ENCODE peak calls at places on chromosomes 5 and 9, in eight cellular contexts. R is BJ, W is psoas muscle, G is nephron progenitor cell, D is heart left ventricle, C is B cell, P is OCI-LY7, L is AG04449. U is an unnamed sample.

GRCh38 chr5:36236801-36237200 is 4.9 kb downstream of the NADK2 start:
- DNase-seq in R (no peak), W (no peak), G (no peak), D (no peak), C (no peak), P (peak; percentile 68), L (no peak), U (no peak)

GRCh38 chr9:132880311-132880661 is 1.6 kb downstream of the SPACA9 start:
- DNase-seq in R (no peak), W (no peak), G (no peak), D (no peak), C (no peak), P (no peak), L (no peak), U (no peak)

GRCh38 chr9:34986541-34987047 is 3.0 kb upstream of the DNAJB5 start:
- DNase-seq in R (no peak), W (no peak), G (peak; percentile 57), D (no peak), C (no peak), P (peak; percentile 67), L (no peak), U (no peak)

GRCh38 chr5:127856310-127856709 is 153.1 kb downstream of the CCDC192 start:
- DNase-seq in R (no peak), W (no peak), G (no peak), D (no peak), C (no peak), P (no peak), L (no peak), U (peak; percentile 13)

GRCh38 chr5:40497573-40497972 is 182.1 kb upstream of the PTGER4 start:
- DNase-seq in R (no peak), W (no peak), G (no peak), D (no peak), C (no peak), P (no peak), L (peak; percentile 28), U (no peak)

GRCh38 chr9:503331-503730 is 288.7 kb downstream of the DOCK8 start:
- DNase-seq in R (no peak), W (no peak), G (no peak), D (no peak), C (no peak), P (peak; percentile 45), L (no peak), U (no peak)

GRCh38 chr5:97951139-97951538 is 768.1 kb upstream of the RIOK2 start:
- DNase-seq in R (no peak), W (no peak), G (no peak), D (no peak), C (no peak), P (no peak), L (no peak), U (no peak)

GRCh38 chr5:178318382-178318781 is 85.8 kb upstream of the PHYKPL start:
- DNase-seq in R (no peak), W (peak; percentile 25), G (no peak), D (no peak), C (no peak), P (no peak), L (no peak), U (no peak)

GRCh38 chr5:6633469-6634326 is 458 bp downstream of the SRD5A1 start:
- DNase-seq in R (no peak), W (no peak), G (peak; percentile 72), D (peak; percentile 12), C (no peak), P (no peak), L (no peak), U (no peak)

GRCh38 chr5:137465930-137466329 is 33.2 kb downstream of the SPOCK1 start:
- DNase-seq in R (no peak), W (no peak), G (no peak), D (no peak), C (no peak), P (no peak), L (no peak), U (no peak)

GRCh38 chr5:128876848-128877387 is 88.4 kb upstream of the SLC27A6 start:
- DNase-seq in R (no peak), W (no peak), G (no peak), D (no peak), C (no peak), P (no peak), L (no peak), U (no peak)

GRCh38 chr9:35651964-35652828 is 1.5 kb upstream of the SIT1 start:
- DNase-seq in R (no peak), W (no peak), G (no peak), D (no peak), C (no peak), P (no peak), L (no peak), U (no peak)

GRCh38 chr5:120254385-120254784 is 209.7 kb upstream of the PRR16 start:
- DNase-seq in R (no peak), W (no peak), G (no peak), D (no peak), C (no peak), P (no peak), L (no peak), U (no peak)

GRCh38 chr9:121736147-121736721 is 84.8 kb downstream of the DAB2IP start:
- DNase-seq in R (no peak), W (peak; percentile 85), G (peak; percentile 78), D (peak; percentile 88), C (no peak), P (no peak), L (no peak), U (peak; percentile 73)

GRCh38 chr5:87735918-87736317 is 323.2 kb upstream of the CCNH start:
- DNase-seq in R (no peak), W (no peak), G (no peak), D (no peak), C (no peak), P (no peak), L (no peak), U (no peak)

DNA sequence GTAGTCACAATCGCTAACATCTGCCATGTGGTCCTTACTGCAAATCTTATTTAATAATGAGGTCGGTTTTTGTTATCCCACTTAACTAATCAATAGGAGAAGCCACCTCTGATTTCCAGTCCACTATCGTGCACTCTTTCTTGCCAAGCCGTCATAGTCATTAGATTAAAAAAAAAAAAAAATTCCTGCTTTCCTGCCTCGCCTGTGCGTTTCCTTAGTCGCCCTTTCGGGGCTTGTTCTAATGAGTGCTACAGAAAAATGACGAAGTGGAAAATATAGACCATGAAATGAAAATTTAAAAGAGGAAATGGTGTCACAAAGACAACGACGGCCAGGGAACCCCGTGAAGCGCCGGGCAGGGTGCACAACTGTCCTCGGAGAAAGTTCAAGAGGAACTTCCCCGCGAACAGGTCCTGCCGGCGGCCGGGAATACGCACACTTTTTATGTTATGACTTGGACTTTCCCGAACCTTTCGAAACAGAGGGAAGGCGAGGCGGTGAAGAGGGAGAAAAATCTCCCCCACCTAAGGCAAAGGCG is 312 bp upstream of the RUFY1 start:
- DNase-seq in R (peak; percentile 39), W (no peak), G (no peak), D (no peak), C (no peak), P (peak; percentile 80), L (no peak), U (no peak)
- TF ChIP-seq CTCF in R (no peak), W (no peak), G (no peak), D (no peak), C (no peak), P (no peak), L (no peak), U (no peak)

DNA sequence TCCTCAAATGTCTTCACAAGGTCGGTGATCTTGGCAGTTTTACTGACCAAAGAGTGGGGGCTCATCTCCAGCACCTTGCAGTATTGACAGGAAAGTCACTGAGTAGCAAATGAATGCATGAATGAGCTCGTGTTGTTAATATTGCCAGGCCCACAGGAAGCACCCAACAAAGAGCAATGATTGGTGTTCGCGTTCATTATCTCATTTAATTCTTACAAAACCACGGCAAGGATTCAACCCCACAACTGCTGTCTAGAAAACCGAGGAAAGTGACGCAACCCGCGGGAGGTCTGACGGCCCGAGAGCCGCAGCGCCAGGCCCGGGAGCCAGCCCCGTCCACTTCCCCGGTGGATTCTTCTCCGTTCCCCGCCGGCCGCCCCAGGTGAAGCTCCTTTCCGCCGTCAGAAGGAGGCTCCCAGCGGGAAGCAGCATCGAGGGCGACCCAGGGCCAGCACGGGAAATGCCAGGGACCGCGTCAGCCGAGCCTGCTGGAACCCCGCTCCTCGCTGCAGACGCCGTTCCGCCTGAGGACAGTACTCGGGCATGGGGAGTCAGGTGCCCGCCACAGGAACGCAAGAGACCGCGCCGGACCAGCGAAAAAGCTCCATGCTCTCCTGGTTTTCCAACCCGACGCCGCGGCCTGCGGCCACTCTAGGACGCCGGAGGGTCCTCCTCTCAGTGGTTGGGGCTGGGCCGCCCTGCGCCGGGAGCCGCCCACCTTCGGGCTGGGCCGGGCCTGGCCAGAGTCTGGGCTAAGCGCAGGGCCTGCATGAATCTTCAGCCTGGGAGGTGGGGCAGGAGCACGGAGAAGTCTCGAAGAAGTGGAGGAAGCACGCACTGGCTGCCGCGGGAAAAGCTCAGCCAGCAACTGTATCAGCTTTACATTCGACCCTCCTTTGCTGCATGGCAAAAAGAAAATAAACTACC is 19.8 kb upstream of the FER start:
- DNase-seq in R (peak; percentile 44), W (peak; percentile 94), G (peak; percentile 86), D (peak; percentile 93), C (peak; percentile 74), P (peak; percentile 2), L (no peak), U (peak; percentile 91)
- TF ChIP-seq CTCF in R (no peak), W (no peak), G (no peak), D (no peak), C (no peak), P (no peak), L (no peak), U (no peak)

DNA sequence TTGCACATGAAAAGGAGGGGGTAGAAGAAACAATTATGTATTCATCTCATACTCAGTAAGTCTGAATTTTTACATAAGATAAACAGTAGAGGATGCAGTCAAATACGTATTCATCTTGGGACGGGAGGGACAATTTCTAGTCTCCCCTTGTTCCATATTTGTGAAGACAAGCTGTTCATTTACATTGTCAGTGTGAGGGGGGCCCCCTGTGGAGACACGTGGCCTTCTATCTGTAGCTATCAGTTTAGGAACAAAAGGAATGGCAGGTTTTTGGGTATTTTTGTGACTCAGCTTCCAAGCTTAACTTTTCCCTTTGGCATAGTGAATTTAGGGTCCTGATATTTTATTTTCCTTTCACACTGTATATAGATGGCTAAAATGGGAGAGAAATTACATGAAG is 49.1 kb upstream of the PPP1R2B start:
- DNase-seq in R (no peak), W (no peak), G (no peak), D (no peak), C (no peak), P (no peak), L (no peak), U (no peak)
- TF ChIP-seq CTCF in R (no peak), W (no peak), G (no peak), D (no peak), C (no peak), P (peak; percentile 36), L (no peak), U (no peak)

GRCh38 chr5:125199373-125199772 is 452.9 kb upstream of the ZNF608 start:
- DNase-seq in R (no peak), W (no peak), G (no peak), D (no peak), C (no peak), P (no peak), L (no peak), U (no peak)
- TF ChIP-seq CTCF in R (no peak), W (no peak), G (no peak), D (no peak), C (no peak), P (no peak), L (no peak), U (no peak)

GRCh38 chr9:136255896-136256890 is 10.6 kb upstream of the QSOX2 start:
- DNase-seq in R (no peak), W (no peak), G (no peak), D (no peak), C (no peak), P (no peak), L (no peak), U (no peak)
- TF ChIP-seq CTCF in R (no peak), W (no peak), G (peak; percentile 12), D (no peak), C (no peak), P (no peak), L (no peak), U (no peak)

GRCh38 chr5:14405267-14405666 is 176.3 kb upstream of the OTULINL start:
- DNase-seq in R (no peak), W (no peak), G (no peak), D (no peak), C (no peak), P (no peak), L (no peak), U (no peak)
- TF ChIP-seq CTCF in R (peak; percentile 23), W (no peak), G (peak; percentile 16), D (no peak), C (no peak), P (peak; percentile 63), L (peak; percentile 21), U (no peak)

U was measured in body of pancreas.